ENCODE peak calls at places on chromosome 17, in four cellular contexts. Y is tibial artery, N is GM23338, C is PC-3. T is an unnamed sample.
A peak's percentile ranks its signal among the peaks of the same experiment; 100 is the strongest.

GRCh38 chr17:66644311-66644710 is 190.6 kb upstream of the CACNG5 start:
- DNase-seq in Y (no peak), N (no peak), C (no peak), T (no peak)

GRCh38 chr17:28130455-28130854 is 88.0 kb downstream of the NLK start:
- DNase-seq in Y (no peak), N (no peak), C (no peak), T (no peak)

GRCh38 chr17:66578781-66579489 is 256.0 kb upstream of the CACNG5 start:
- DNase-seq in Y (no peak), N (no peak), C (no peak), T (no peak)

GRCh38 chr17:3935140-3935542 is 18.9 kb upstream of the P2RX1 start:
- DNase-seq in Y (no peak), N (peak; percentile 93), C (peak; percentile 77), T (peak; percentile 29)

GRCh38 chr17:14760719-14761425 is 460.0 kb downstream of the HS3ST3B1 start:
- DNase-seq in Y (no peak), N (no peak), C (no peak), T (no peak)

GRCh38 chr17:5705081-5705875 is 121.0 kb upstream of the NLRP1 start:
- DNase-seq in Y (no peak), N (peak; percentile 80), C (no peak), T (peak; percentile 2)

GRCh38 chr17:79777166-79777843 is 643 bp upstream of the CBX2 start:
- DNase-seq in Y (peak; percentile 45), N (peak; percentile 87), C (peak; percentile 82), T (peak; percentile 30)

GRCh38 chr17:68089881-68090280 is 54.3 kb downstream of the KPNA2 start:
- DNase-seq in Y (peak; percentile 41), N (no peak), C (peak; percentile 84), T (peak; percentile 26)

GRCh38 chr17:64326420-64327054 is 63.5 kb upstream of the TEX2 start:
- DNase-seq in Y (peak; percentile 92), N (no peak), C (peak; percentile 98), T (no peak)

GRCh38 chr17:74730491-74731346 is 6.3 kb upstream of the RAB37 start:
- DNase-seq in Y (no peak), N (no peak), C (peak; percentile 53), T (peak; percentile 77)

GRCh38 chr17:51803161-51803560 is 355.4 kb downstream of the CA10 start:
- DNase-seq in Y (no peak), N (peak; percentile 24), C (no peak), T (no peak)

GRCh38 chr17:50689956-50690886 is 17.5 kb downstream of the ANKRD40 start:
- DNase-seq in Y (no peak), N (peak; percentile 49), C (peak; percentile 28), T (no peak)

GRCh38 chr17:82963104-82963950 is 116.1 kb upstream of the METRNL start:
- DNase-seq in Y (peak; percentile 86), N (peak; percentile 95), C (peak; percentile 82), T (no peak)

GRCh38 chr17:48472485-48473281 is 42.7 kb upstream of the SKAP1 start:
- DNase-seq in Y (no peak), N (peak; percentile 51), C (peak; percentile 96), T (no peak)

GRCh38 chr17:79325707-79326106 is 251.1 kb downstream of the ENGASE start:
- DNase-seq in Y (no peak), N (peak; percentile 69), C (peak; percentile 29), T (no peak)

GRCh38 chr17:72262748-72263147 is 141.9 kb downstream of the SOX9 start:
- DNase-seq in Y (no peak), N (no peak), C (no peak), T (no peak)

GRCh38 chr17:78124081-78124835 is 4.3 kb downstream of the TMC6 start:
- DNase-seq in Y (no peak), N (no peak), C (no peak), T (no peak)

GRCh38 chr17:17822189-17822978 is 14.4 kb downstream of the SREBF1 start:
- DNase-seq in Y (peak; percentile 88), N (no peak), C (no peak), T (no peak)
- H3K4me3 ChIP-seq in Y (peak overlapping the region; percentile 64), N (peak overlapping the region; percentile 55), C (peak overlapping the region; percentile 63), T (peak overlapping the region; percentile 62)

DNA sequence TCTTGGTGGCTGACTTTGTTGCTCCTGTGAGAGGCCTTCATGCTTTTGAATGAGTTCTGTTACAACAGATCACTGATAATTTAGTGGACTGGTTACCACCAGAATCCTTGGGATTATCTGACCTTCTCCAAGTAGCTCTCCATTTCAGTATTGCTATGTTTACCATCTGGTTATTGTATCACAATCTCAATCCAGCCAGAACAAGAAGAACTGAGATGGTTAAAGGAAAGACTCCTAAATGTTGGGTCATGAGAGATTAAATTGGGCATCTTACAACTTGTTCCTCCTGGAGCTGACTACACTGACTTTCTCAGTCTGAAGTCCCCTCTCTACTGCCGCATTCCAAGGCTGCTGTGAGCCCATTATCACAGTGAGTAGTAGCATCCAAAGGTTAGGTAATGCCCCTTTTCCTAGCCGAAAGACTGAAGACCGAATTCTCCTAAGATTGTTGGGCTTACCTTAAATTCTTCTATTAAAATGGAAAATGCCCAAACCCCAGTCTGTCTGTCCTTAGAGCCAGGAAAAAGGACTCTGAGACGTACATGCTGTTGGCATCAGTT is 181.7 kb upstream of the TBX2 start:
- DNase-seq in Y (no peak), N (no peak), C (no peak), T (no peak)
- H3K4me1 ChIP-seq in Y (no peaks in the 10 kb centered on the region), N (no peaks in the 10 kb centered on the region), C (peaks cover 13% of the 10 kb centered on the region), T (peaks cover 19% of the 10 kb centered on the region)

GRCh38 chr17:2211661-2212327 is 91.8 kb downstream of the SMG6 start:
- DNase-seq in Y (no peak), N (no peak), C (no peak), T (no peak)
- H3K27ac ChIP-seq in Y (peak overlapping the region; percentile 66), N (no peak overlapping the region), C (peak overlapping the region; percentile 69), T (no peak overlapping the region)

DNA sequence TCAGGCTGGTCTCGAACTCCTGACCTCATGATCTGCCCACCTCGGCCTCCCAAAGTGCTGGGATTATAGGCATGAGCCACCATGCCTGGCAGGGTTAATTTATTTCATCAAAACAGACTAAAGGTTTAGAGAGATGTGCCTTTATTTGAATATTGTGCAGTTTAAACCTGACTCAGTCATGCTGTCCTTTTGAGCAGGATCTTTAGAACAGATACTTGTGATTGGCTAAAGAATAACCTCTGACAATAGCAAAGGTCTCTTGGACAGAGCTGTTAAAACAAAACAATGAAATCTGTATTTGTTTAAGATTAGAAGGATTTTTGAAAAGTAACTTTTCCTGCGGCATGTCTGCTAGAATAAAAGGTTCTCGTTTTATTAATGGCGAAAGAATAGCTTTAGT is 36.0 kb downstream of the ZNF207 start:
- DNase-seq in Y (no peak), N (no peak), C (no peak), T (no peak)
- H3K4me3 ChIP-seq in Y (no peak overlapping the region), N (no peak overlapping the region), C (no peak overlapping the region), T (no peak overlapping the region)

DNA sequence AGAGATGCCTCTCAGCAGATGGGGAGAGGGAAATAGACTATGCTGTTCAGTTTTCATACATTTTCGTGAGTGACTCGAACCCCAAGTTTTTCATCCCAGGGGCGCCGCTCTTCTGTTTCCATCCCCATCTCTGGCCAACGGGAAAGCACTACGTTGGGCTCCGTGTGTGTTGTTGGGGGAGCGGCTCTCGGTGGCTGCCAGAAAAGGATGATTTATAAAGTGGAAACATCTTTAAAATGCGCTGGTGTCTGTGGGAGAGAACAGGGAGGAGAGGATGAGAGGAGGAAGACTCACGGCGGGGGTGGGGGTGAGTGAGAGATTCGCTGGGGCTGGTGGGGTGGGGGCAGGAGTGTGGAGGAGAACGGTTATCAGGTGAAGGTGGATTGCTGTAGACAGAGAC is 5.8 kb downstream of the TBX4 start:
- DNase-seq in Y (no peak), N (no peak), C (no peak), T (no peak)
- H3K4me1 ChIP-seq in Y (no peaks in the 10 kb centered on the region), N (peaks cover 42% of the 10 kb centered on the region), C (no peaks in the 10 kb centered on the region), T (peaks cover 10% of the 10 kb centered on the region)

GRCh38 chr17:1011760-1012735 is 15.1 kb downstream of the TIMM22 start:
- DNase-seq in Y (no peak), N (no peak), C (no peak), T (no peak)

GRCh38 chr17:1009411-1010085 is 12.6 kb downstream of the TIMM22 start:
- DNase-seq in Y (no peak), N (no peak), C (no peak), T (no peak)

GRCh38 chr17:1011138-1011537 is 14.2 kb downstream of the TIMM22 start:
- DNase-seq in Y (no peak), N (no peak), C (no peak), T (no peak)

GRCh38 chr17:1010086-1010450 is 13.1 kb downstream of the TIMM22 start:
- DNase-seq in Y (no peak), N (no peak), C (no peak), T (no peak)

DNA sequence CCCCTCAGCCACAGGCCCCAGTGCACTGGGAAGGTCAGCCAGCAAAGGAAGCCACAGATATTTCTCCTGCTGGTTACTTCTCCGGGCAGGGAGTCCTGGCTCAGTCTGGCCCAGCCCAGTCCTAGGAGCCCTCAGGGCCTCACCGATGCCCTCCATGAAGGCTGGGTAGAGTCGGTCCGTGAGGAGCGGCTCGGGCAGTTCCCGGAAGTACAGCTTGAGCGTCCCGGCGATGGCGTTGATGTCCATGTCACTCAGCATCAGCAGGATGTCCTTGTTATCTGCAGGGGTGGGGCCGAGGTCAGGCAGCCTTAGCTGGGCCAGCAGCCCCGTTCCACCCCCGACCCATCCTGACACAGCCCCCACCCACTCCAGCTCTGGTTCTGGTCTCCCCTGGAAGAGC is 13.7 kb downstream of the TIMM22 start:
- DNase-seq in Y (no peak), N (no peak), C (no peak), T (no peak)
- H3K27ac ChIP-seq in Y (peak overlapping the region; percentile 87), N (no peak overlapping the region), C (no peak overlapping the region), T (no peak overlapping the region)

DNA sequence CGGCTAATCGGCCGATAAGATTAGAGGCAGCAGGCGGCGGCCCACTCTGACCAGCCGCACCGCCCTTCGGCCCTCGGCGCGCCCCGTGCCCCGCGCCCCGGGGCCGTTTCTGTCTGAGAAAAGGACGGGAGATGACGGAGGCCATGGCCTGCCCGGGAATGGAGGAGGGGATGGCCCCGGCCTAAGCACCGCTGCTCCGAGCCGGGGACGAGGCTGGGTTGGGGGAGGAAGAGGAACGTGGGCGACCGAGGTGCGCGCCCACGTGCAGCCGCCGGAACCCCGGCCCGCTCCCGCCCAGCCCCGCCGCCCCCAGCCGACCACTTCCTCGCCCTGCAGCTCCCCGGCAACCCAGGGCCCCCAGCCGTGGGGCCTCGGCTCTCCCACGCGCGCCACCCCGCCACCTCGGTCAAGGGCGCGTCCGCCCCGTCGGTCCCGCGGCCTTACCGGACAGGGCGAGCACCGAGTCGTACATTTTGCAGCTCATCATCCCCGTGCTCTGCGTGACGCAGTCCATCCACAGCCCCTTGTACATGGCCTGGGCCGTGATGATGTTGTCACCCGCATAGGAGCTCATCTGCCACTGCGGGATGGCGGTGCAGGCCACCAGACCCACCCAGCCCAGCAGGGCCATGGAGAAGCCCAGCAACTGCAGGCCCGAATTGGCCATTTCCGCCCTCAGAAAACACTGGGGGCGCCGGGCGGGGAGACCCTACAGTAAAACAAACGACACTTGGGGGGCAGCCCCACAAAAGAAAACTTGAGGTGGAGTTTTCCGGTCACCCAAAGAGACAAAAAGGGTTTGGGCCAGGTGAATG is 694 bp downstream of the CLDN7 start:
- DNase-seq in Y (no peak), N (peak; percentile 20), C (no peak), T (peak; percentile 52)
- H3K4me3 ChIP-seq in Y (peak overlapping the region; percentile 52), N (peak overlapping the region; percentile 99), C (peak overlapping the region; percentile 97), T (no peak overlapping the region)

T was measured in CD4-positive, CD25-positive, alpha-beta regulatory T cell.